ENCODE peak calls at places on chromosomes 13 and 19, in seven cellular contexts. V is H1, U is IMR-90, N is mesenchymal stem cell, D is H9, I is mesendoderm, Z is neuronal stem cell. J is an unnamed sample.

GRCh38 chr13:72638059-72638815 is 89.2 kb downstream of the MZT1 start:
- DNase-seq in V (no peak), U (no peak), N (no peak), D (peak; percentile 48), I (peak; percentile 48), Z (no peak), J (peak; percentile 83)

GRCh38 chr19:29967623-29968022 is 25.6 kb downstream of the URI1 start:
- DNase-seq in V (no peak), U (peak; percentile 37), N (peak; percentile 36), D (no peak), I (no peak), Z (no peak), J (no peak)

GRCh38 chr13:26007774-26008173 is 44.0 kb downstream of the SHISA2 start:
- DNase-seq in V (no peak), U (no peak), N (peak; percentile 30), D (no peak), I (no peak), Z (no peak), J (peak; percentile 1)

GRCh38 chr13:80975903-80976302 is 635.0 kb upstream of the SPRY2 start:
- DNase-seq in V (no peak), U (no peak), N (no peak), D (no peak), I (no peak), Z (no peak), J (no peak)

GRCh38 chr19:21934593-21934992 is 76.2 kb downstream of the ZNF208 start:
- DNase-seq in V (no peak), U (no peak), N (no peak), D (no peak), I (no peak), Z (no peak), J (no peak)

GRCh38 chr19:14113762-14114414 is 3.7 kb downstream of the PRKACA start:
- DNase-seq in V (peak; percentile 80), U (no peak), N (no peak), D (no peak), I (peak; percentile 60), Z (no peak), J (peak; percentile 40)

GRCh38 chr19:9126900-9127405 is at the start of gene OR7G3:
- DNase-seq in V (no peak), U (no peak), N (no peak), D (no peak), I (no peak), Z (no peak), J (no peak)

GRCh38 chr19:43576479-43576878 is 878 bp downstream of the PINLYP start:
- DNase-seq in V (no peak), U (no peak), N (no peak), D (no peak), I (no peak), Z (no peak), J (no peak)

GRCh38 chr13:26956532-26957142 is 196.1 kb upstream of the GPR12 start:
- DNase-seq in V (no peak), U (no peak), N (no peak), D (no peak), I (peak; percentile 60), Z (no peak), J (peak; percentile 53)

GRCh38 chr13:95191821-95192220 is 109.4 kb downstream of the ABCC4 start:
- DNase-seq in V (peak; percentile 97), U (peak; percentile 74), N (peak; percentile 83), D (peak; percentile 89), I (peak; percentile 82), Z (peak; percentile 74), J (peak; percentile 88)

GRCh38 chr13:26460652-26461051 is 96.8 kb upstream of the WASF3 start:
- DNase-seq in V (no peak), U (peak; percentile 84), N (peak; percentile 93), D (no peak), I (no peak), Z (no peak), J (no peak)

GRCh38 chr19:15107056-15108010 is at the start of gene SYDE1:
- DNase-seq in V (peak; percentile 83), U (peak; percentile 55), N (peak; percentile 53), D (peak; percentile 81), I (peak; percentile 88), Z (peak; percentile 71), J (peak; percentile 97)

GRCh38 chr13:31433756-31434155 is 234.0 kb downstream of the B3GLCT start:
- DNase-seq in V (no peak), U (no peak), N (no peak), D (no peak), I (no peak), Z (no peak), J (peak; percentile 39)

GRCh38 chr13:86653009-86653408 is 853.8 kb upstream of the SLITRK6 start:
- DNase-seq in V (no peak), U (no peak), N (no peak), D (no peak), I (no peak), Z (no peak), J (no peak)

GRCh38 chr13:48154671-48155070 is 59.8 kb upstream of the MED4 start:
- DNase-seq in V (no peak), U (no peak), N (no peak), D (no peak), I (no peak), Z (no peak), J (no peak)

GRCh38 chr13:80237646-80238045 is 103.3 kb downstream of the SPRY2 start:
- DNase-seq in V (no peak), U (peak; percentile 62), N (peak; percentile 47), D (no peak), I (no peak), Z (no peak), J (peak; percentile 83)

GRCh38 chr13:20952838-20953237 is 50.3 kb upstream of the XPO4 start:
- DNase-seq in V (no peak), U (no peak), N (no peak), D (no peak), I (no peak), Z (no peak), J (no peak)
- H4K8ac ChIP-seq in V (peak overlapping the region; percentile 57), U (no peak overlapping the region), N (peak overlapping the region; percentile 41), D (no peak overlapping the region), I (no peak overlapping the region), Z (no peak overlapping the region), J (peak overlapping the region; percentile 79)

GRCh38 chr19:40682431-40682964 is 8.0 kb downstream of the NUMBL start:
- DNase-seq in V (no peak), U (no peak), N (no peak), D (no peak), I (no peak), Z (no peak), J (peak; percentile 44)
- H2BK120ac ChIP-seq in V (no peak overlapping the region), U (no peak overlapping the region), N (no peak overlapping the region), D (no peak overlapping the region), I (no peak overlapping the region), Z (no peak overlapping the region), J (no peak overlapping the region)

GRCh38 chr19:1481224-1481892 is 2.3 kb upstream of the C19orf25 start:
- DNase-seq in V (no peak), U (no peak), N (no peak), D (peak; percentile 27), I (no peak), Z (no peak), J (no peak)

GRCh38 chr19:1483067-1483978 is 4.3 kb upstream of the C19orf25 start:
- DNase-seq in V (no peak), U (no peak), N (no peak), D (peak; percentile 30), I (no peak), Z (no peak), J (no peak)

GRCh38 chr19:1481893-1482360 is 2.9 kb upstream of the C19orf25 start:
- DNase-seq in V (no peak), U (no peak), N (no peak), D (no peak), I (no peak), Z (no peak), J (no peak)

GRCh38 chr19:1482361-1483066 is 3.5 kb upstream of the C19orf25 start:
- DNase-seq in V (no peak), U (no peak), N (no peak), D (no peak), I (no peak), Z (no peak), J (no peak)

GRCh38 chr19:1483979-1484428 is 5.0 kb upstream of the C19orf25 start:
- DNase-seq in V (no peak), U (no peak), N (no peak), D (peak; percentile 30), I (no peak), Z (no peak), J (no peak)
- H3K18ac ChIP-seq in V (no peak overlapping the region), U (no peak overlapping the region), N (no peak overlapping the region), D (no peak overlapping the region), I (no peak overlapping the region), Z (no peak overlapping the region), J (no peak overlapping the region)

GRCh38 chr19:6820237-6820636 is 47.7 kb downstream of the VAV1 start:
- DNase-seq in V (no peak), U (no peak), N (no peak), D (no peak), I (no peak), Z (no peak), J (no peak)

GRCh38 chr19:6825076-6825774 is 52.7 kb downstream of the VAV1 start:
- DNase-seq in V (no peak), U (no peak), N (no peak), D (no peak), I (no peak), Z (no peak), J (no peak)

GRCh38 chr19:6819323-6819722 is 46.8 kb downstream of the VAV1 start:
- DNase-seq in V (no peak), U (no peak), N (no peak), D (no peak), I (no peak), Z (no peak), J (no peak)

GRCh38 chr19:6822311-6822670 is 49.8 kb downstream of the VAV1 start:
- DNase-seq in V (no peak), U (no peak), N (no peak), D (no peak), I (no peak), Z (no peak), J (no peak)

DNA sequence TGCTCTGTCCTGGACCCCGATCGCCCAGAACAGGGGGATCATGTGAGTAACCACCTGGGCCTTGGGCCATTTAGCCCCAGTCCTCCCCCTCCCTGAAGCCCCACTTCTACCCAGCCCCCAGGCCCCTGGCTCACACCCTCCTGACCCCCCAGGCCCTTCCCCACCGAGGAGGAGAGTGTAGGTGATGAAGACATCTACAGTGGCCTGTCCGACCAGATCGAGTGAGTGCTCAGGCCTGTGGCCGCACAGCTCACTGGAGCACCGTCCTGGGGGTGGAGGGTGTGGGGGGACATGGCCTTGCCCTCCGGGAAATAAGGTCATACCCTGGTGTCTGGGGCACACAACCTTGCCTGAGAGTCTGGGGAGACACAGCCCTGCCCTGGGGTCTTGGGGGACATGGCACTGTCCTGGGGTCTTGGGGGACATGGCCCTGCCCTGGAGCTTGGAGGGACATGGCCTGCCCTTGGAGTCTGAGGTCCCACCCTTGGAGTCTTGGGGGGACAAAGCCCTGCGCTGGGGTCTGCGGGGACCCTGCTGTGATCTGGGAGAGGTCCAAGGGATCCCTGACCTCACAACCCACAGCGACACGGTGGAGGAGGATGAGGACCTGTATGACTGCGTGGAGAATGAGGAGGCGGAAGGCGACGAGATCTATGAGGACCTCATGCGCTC is 49.3 kb downstream of the VAV1 start:
- DNase-seq in V (no peak), U (no peak), N (no peak), D (no peak), I (no peak), Z (no peak), J (no peak)
- H4K8ac ChIP-seq in V (no peak overlapping the region), U (no peak overlapping the region), N (no peak overlapping the region), D (no peak overlapping the region), I (no peak overlapping the region), Z (no peak overlapping the region), J (no peak overlapping the region)

J was measured in trophoblast cell.